ENCODE peak calls at places on chromosomes 3 and 15, in six cellular contexts. One of them, this sample, is unnamed.

GRCh38 chr3:129001817-129002572 is 891 bp downstream of the EFCC1 start:
- DNase-seq in A549: no peak
- DNase-seq in K562: no peak
- DNase-seq in tibial nerve: no peak
- DNase-seq in body of pancreas: no peak
- DNase-seq in thoracic aorta: no peak
- DNase-seq in this sample: no peak

GRCh38 chr3:177443469-177443868 is 246.2 kb upstream of the TBL1XR1 start:
- DNase-seq in A549: no peak
- DNase-seq in K562: peak
- DNase-seq in tibial nerve: no peak
- DNase-seq in body of pancreas: no peak
- DNase-seq in thoracic aorta: no peak
- DNase-seq in this sample: no peak

GRCh38 chr15:82062479-82062878 is 16.7 kb upstream of the MEX3B start:
- DNase-seq in A549: no peak
- DNase-seq in K562: no peak
- DNase-seq in tibial nerve: no peak
- DNase-seq in body of pancreas: no peak
- DNase-seq in thoracic aorta: no peak
- DNase-seq in this sample: no peak

GRCh38 chr15:71097890-71098289 is 17.4 kb upstream of the THSD4 start:
- DNase-seq in A549: no peak
- DNase-seq in K562: no peak
- DNase-seq in tibial nerve: no peak
- DNase-seq in body of pancreas: no peak
- DNase-seq in thoracic aorta: no peak
- DNase-seq in this sample: no peak

GRCh38 chr3:5442786-5443138 is 255.3 kb downstream of the EDEM1 start:
- DNase-seq in A549: no peak
- DNase-seq in K562: no peak
- DNase-seq in tibial nerve: no peak
- DNase-seq in body of pancreas: no peak
- DNase-seq in thoracic aorta: no peak
- DNase-seq in this sample: no peak

GRCh38 chr3:88618121-88618645 is 468.4 kb downstream of the C3orf38 start:
- DNase-seq in A549: no peak
- DNase-seq in K562: no peak
- DNase-seq in tibial nerve: no peak
- DNase-seq in body of pancreas: no peak
- DNase-seq in thoracic aorta: no peak
- DNase-seq in this sample: no peak

GRCh38 chr3:30286007-30286669 is 320.3 kb upstream of the TGFBR2 start:
- DNase-seq in A549: peak
- DNase-seq in K562: no peak
- DNase-seq in tibial nerve: peak
- DNase-seq in body of pancreas: peak
- DNase-seq in thoracic aorta: peak
- DNase-seq in this sample: peak

GRCh38 chr3:32553459-32553858 is 17.2 kb downstream of the DYNC1LI1 start:
- DNase-seq in A549: no peak
- DNase-seq in K562: no peak
- DNase-seq in tibial nerve: no peak
- DNase-seq in body of pancreas: no peak
- DNase-seq in thoracic aorta: no peak
- DNase-seq in this sample: no peak

GRCh38 chr3:190840146-190840545 is 22.3 kb downstream of the GMNC start:
- DNase-seq in A549: no peak
- DNase-seq in K562: no peak
- DNase-seq in tibial nerve: no peak
- DNase-seq in body of pancreas: no peak
- DNase-seq in thoracic aorta: no peak
- DNase-seq in this sample: no peak

GRCh38 chr15:68408526-68408925 is 23.4 kb downstream of the ITGA11 start:
- DNase-seq in A549: no peak
- DNase-seq in K562: no peak
- DNase-seq in tibial nerve: no peak
- DNase-seq in body of pancreas: no peak
- DNase-seq in thoracic aorta: no peak
- DNase-seq in this sample: peak

GRCh38 chr3:69081583-69082262 is 1.6 kb upstream of the UBA3 start:
- DNase-seq in A549: no peak
- DNase-seq in K562: peak
- DNase-seq in tibial nerve: no peak
- DNase-seq in body of pancreas: no peak
- DNase-seq in thoracic aorta: no peak
- DNase-seq in this sample: no peak

GRCh38 chr3:182172534-182172933 is 460.8 kb downstream of the SOX2 start:
- DNase-seq in A549: no peak
- DNase-seq in K562: no peak
- DNase-seq in tibial nerve: no peak
- DNase-seq in body of pancreas: no peak
- DNase-seq in thoracic aorta: no peak
- DNase-seq in this sample: no peak

GRCh38 chr15:34999906-35000305 is 11.8 kb upstream of the ZNF770 start:
- DNase-seq in A549: no peak
- DNase-seq in K562: no peak
- DNase-seq in tibial nerve: no peak
- DNase-seq in body of pancreas: no peak
- DNase-seq in thoracic aorta: no peak
- DNase-seq in this sample: no peak

GRCh38 chr15:68415501-68416157 is 16.3 kb downstream of the ITGA11 start:
- DNase-seq in A549: no peak
- DNase-seq in K562: peak
- DNase-seq in tibial nerve: no peak
- DNase-seq in body of pancreas: no peak
- DNase-seq in thoracic aorta: no peak
- DNase-seq in this sample: peak

GRCh38 chr3:87468938-87469337 is 192.6 kb upstream of the POU1F1 start:
- DNase-seq in A549: no peak
- DNase-seq in K562: no peak
- DNase-seq in tibial nerve: no peak
- DNase-seq in body of pancreas: no peak
- DNase-seq in thoracic aorta: no peak
- DNase-seq in this sample: no peak

GRCh38 chr3:39814007-39814406 is 4.6 kb downstream of the MYRIP start:
- DNase-seq in A549: no peak
- DNase-seq in K562: no peak
- DNase-seq in tibial nerve: no peak
- DNase-seq in body of pancreas: peak
- DNase-seq in thoracic aorta: no peak
- DNase-seq in this sample: no peak

GRCh38 chr3:189269356-189269755 is 97.6 kb downstream of the TPRG1 start:
- DNase-seq in A549: no peak
- DNase-seq in K562: no peak
- DNase-seq in tibial nerve: no peak
- DNase-seq in body of pancreas: no peak
- DNase-seq in thoracic aorta: no peak
- DNase-seq in this sample: no peak

GRCh38 chr3:189270248-189270832 is 98.6 kb downstream of the TPRG1 start:
- DNase-seq in A549: peak
- DNase-seq in K562: no peak
- DNase-seq in tibial nerve: no peak
- DNase-seq in body of pancreas: peak
- DNase-seq in thoracic aorta: no peak
- DNase-seq in this sample: no peak

GRCh38 chr3:189272500-189273119 is 100.8 kb downstream of the TPRG1 start:
- DNase-seq in A549: peak
- DNase-seq in K562: no peak
- DNase-seq in tibial nerve: no peak
- DNase-seq in body of pancreas: no peak
- DNase-seq in thoracic aorta: no peak
- DNase-seq in this sample: no peak

GRCh38 chr3:189262746-189263145 is 91.0 kb downstream of the TPRG1 start:
- DNase-seq in A549: no peak
- DNase-seq in K562: no peak
- DNase-seq in tibial nerve: peak
- DNase-seq in body of pancreas: peak
- DNase-seq in thoracic aorta: no peak
- DNase-seq in this sample: peak

DNA sequence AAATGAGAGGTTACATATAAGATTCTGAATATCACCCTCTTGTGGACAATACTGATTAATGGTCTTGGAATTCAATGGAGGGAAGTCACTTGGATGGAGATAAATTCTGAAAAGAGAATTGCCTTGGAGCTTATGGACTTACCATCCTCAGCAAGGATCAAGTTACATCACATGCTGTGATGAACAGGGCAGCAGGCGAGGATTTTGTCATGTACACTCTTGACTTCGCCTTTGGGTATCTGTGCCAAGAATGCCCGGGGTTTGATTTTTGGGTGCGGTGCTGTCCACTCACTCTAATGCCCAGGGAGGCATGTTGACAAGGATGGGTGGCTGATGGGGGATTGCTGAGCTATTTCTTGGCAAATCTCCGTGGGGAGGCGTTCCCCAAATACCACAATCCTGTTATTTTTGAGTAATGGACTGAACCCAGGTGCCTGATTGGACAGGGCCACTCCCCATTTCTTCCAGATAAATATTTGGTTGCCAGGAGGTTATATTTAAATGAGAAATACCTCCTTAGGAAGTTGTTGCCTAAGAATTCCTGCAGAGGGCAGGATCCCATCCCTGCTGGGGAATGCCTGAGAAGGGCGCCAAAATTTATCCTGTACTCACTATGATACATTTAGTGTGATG is 96.3 kb downstream of the TPRG1 start:
- DNase-seq in A549: peak
- DNase-seq in K562: no peak
- DNase-seq in tibial nerve: no peak
- DNase-seq in body of pancreas: no peak
- DNase-seq in thoracic aorta: no peak
- DNase-seq in this sample: no peak
- TF ChIP-seq CTCF in A549: no peak
- TF ChIP-seq CTCF in K562: no peak
- TF ChIP-seq CTCF in tibial nerve: no peak
- TF ChIP-seq CTCF in body of pancreas: no peak
- TF ChIP-seq CTCF in thoracic aorta: no peak
- TF ChIP-seq CTCF in this sample: no peak

DNA sequence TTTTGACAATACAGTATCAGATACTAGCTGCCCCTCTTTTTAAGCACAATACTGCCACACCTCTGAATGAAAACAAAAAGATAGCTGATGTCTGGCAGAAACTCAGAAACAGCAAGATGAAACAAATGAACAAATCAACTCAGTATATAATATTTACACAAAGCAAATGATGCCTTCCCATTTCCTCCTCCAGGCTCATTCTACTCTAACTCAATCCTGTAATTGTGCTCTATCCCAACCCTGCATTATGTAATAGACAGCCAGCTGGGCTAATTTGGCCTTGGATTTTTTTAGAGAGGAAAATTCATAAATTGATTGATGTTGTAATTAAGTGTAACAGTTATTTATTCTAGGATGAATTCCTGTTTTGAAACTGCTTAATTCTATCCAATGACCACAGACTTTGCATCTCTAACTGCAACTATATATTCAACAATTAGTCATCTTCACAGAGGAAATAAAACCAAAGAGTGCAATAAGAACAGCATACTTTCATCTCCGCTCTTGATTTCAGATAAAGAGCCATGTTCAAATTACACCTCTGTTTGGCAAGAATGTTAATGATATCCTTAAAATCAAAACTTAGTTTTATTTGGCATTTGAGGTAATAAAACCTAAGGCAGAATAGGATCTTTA is 6.1 kb downstream of the ATG3 start:
- DNase-seq in A549: no peak
- DNase-seq in K562: no peak
- DNase-seq in tibial nerve: no peak
- DNase-seq in body of pancreas: no peak
- DNase-seq in thoracic aorta: no peak
- DNase-seq in this sample: no peak
- H3K27ac ChIP-seq in A549: no peak
- H3K27ac ChIP-seq in K562: no peak
- H3K27ac ChIP-seq in tibial nerve: no peak
- H3K27ac ChIP-seq in body of pancreas: peak
- H3K27ac ChIP-seq in thoracic aorta: no peak
- H3K27ac ChIP-seq in this sample: no peak

DNA sequence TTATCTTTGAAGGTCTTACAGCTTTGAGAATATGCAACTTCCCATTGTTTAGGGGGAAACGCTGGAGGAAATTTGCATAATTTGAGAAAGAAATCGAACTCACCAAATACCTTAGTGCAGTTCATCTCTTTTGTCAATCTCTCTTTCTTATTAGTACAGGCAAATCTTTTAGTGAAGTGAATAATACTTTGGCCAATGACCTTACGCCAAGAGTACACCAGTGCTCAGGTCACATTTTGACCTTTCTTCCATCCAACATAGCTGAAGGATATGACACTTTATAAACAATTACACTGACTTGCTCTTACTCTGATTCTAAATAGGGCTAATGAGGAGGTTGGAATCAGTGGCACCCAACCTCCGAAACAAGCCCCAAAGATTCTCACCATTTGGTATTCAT is 494.8 kb downstream of the FOXP1 start:
- DNase-seq in A549: no peak
- DNase-seq in K562: no peak
- DNase-seq in tibial nerve: no peak
- DNase-seq in body of pancreas: no peak
- DNase-seq in thoracic aorta: no peak
- DNase-seq in this sample: no peak
- H3K4me3 ChIP-seq in A549: no peak
- H3K4me3 ChIP-seq in K562: no peak
- H3K4me3 ChIP-seq in tibial nerve: no peak
- H3K4me3 ChIP-seq in body of pancreas: no peak
- H3K4me3 ChIP-seq in thoracic aorta: no peak
- H3K4me3 ChIP-seq in this sample: no peak

GRCh38 chr3:59308684-59309083 is 258.9 kb upstream of the CFAP20DC start:
- DNase-seq in A549: no peak
- DNase-seq in K562: no peak
- DNase-seq in tibial nerve: no peak
- DNase-seq in body of pancreas: no peak
- DNase-seq in thoracic aorta: no peak
- DNase-seq in this sample: no peak
- TF ChIP-seq CTCF in A549: no peak
- TF ChIP-seq CTCF in K562: peak
- TF ChIP-seq CTCF in tibial nerve: no peak
- TF ChIP-seq CTCF in body of pancreas: no peak
- TF ChIP-seq CTCF in thoracic aorta: no peak
- TF ChIP-seq CTCF in this sample: no peak

GRCh38 chr15:65087411-65087810 is 10.9 kb downstream of the KBTBD13 start:
- DNase-seq in A549: no peak
- DNase-seq in K562: no peak
- DNase-seq in tibial nerve: no peak
- DNase-seq in body of pancreas: no peak
- DNase-seq in thoracic aorta: no peak
- DNase-seq in this sample: peak

GRCh38 chr15:65087873-65088642 is 11.5 kb downstream of the KBTBD13 start:
- DNase-seq in A549: no peak
- DNase-seq in K562: no peak
- DNase-seq in tibial nerve: peak
- DNase-seq in body of pancreas: no peak
- DNase-seq in thoracic aorta: peak
- DNase-seq in this sample: peak

GRCh38 chr15:65086680-65087111 is 10.2 kb downstream of the KBTBD13 start:
- DNase-seq in A549: peak
- DNase-seq in K562: no peak
- DNase-seq in tibial nerve: no peak
- DNase-seq in body of pancreas: no peak
- DNase-seq in thoracic aorta: no peak
- DNase-seq in this sample: no peak

GRCh38 chr15:65089206-65089824 is 12.8 kb downstream of the KBTBD13 start:
- DNase-seq in A549: no peak
- DNase-seq in K562: no peak
- DNase-seq in tibial nerve: no peak
- DNase-seq in body of pancreas: no peak
- DNase-seq in thoracic aorta: no peak
- DNase-seq in this sample: peak

GRCh38 chr15:65088643-65089021 is 12.1 kb downstream of the KBTBD13 start:
- DNase-seq in A549: no peak
- DNase-seq in K562: no peak
- DNase-seq in tibial nerve: no peak
- DNase-seq in body of pancreas: no peak
- DNase-seq in thoracic aorta: no peak
- DNase-seq in this sample: no peak
- H3K27ac ChIP-seq in A549: no peak
- H3K27ac ChIP-seq in K562: no peak
- H3K27ac ChIP-seq in tibial nerve: peak
- H3K27ac ChIP-seq in body of pancreas: no peak
- H3K27ac ChIP-seq in thoracic aorta: peak
- H3K27ac ChIP-seq in this sample: peak